ENCODE peak calls at places on chromosomes 2 and 18, in four cellular contexts. A is mesendoderm, C is neural progenitor cell, H is breast epithelium. F is an unnamed sample.

GRCh38 chr2:68367918-68368656 is 3.0 kb downstream of the PLEK start:
- DNase-seq in A (no peak), C (no peak), H (no peak), F (no peak)

GRCh38 chr2:47561371-47561770 is 158.4 kb downstream of the MSH2 start:
- DNase-seq in A (no peak), C (no peak), H (no peak), F (no peak)

GRCh38 chr2:237752761-237753165 is 45.8 kb upstream of the RBM44 start:
- DNase-seq in A (no peak), C (no peak), H (no peak), F (no peak)

GRCh38 chr2:197538412-197538811 is 22.5 kb downstream of the MOB4 start:
- DNase-seq in A (no peak), C (no peak), H (no peak), F (no peak)

GRCh38 chr2:173054466-173054865 is 21.2 kb upstream of the MAP3K20 start:
- DNase-seq in A (peak; percentile 59), C (no peak), H (no peak), F (no peak)

GRCh38 chr2:70553334-70553583 is 367 bp downstream of the TGFA start:
- DNase-seq in A (peak; percentile 63), C (no peak), H (no peak), F (peak; percentile 69)

GRCh38 chr2:200735061-200735460 is 76.6 kb upstream of the BZW1 start:
- DNase-seq in A (no peak), C (no peak), H (no peak), F (no peak)

GRCh38 chr2:49616800-49617199 is 462.5 kb upstream of the FSHR start:
- DNase-seq in A (peak; percentile 57), C (peak; percentile 61), H (no peak), F (peak; percentile 19)

GRCh38 chr2:208163489-208163888 is at the start of gene CRYGA:
- DNase-seq in A (no peak), C (no peak), H (no peak), F (no peak)

GRCh38 chr18:22536558-22536957 is 118.8 kb upstream of the CTAGE1 start:
- DNase-seq in A (peak; percentile 94), C (peak; percentile 44), H (no peak), F (no peak)

GRCh38 chr2:54228945-54229344 is 27.1 kb downstream of the TSPYL6 start:
- DNase-seq in A (no peak), C (no peak), H (no peak), F (no peak)

GRCh38 chr2:225282858-225283693 is 116.4 kb upstream of the NYAP2 start:
- DNase-seq in A (peak; percentile 53), C (peak; percentile 58), H (no peak), F (peak; percentile 15)

GRCh38 chr2:27308359-27308875 is at the start of gene UCN:
- DNase-seq in A (peak; percentile 78), C (peak; percentile 88), H (peak; percentile 57), F (peak; percentile 87)

GRCh38 chr2:25690058-25690457 is 16.7 kb upstream of the DTNB start:
- DNase-seq in A (peak; percentile 81), C (no peak), H (no peak), F (no peak)

GRCh38 chr18:78406743-78407455 is 572.7 kb upstream of the SALL3 start:
- DNase-seq in A (no peak), C (no peak), H (no peak), F (no peak)

F was measured in H7.